ENCODE peak calls at places on chromosomes 4 and X, in seven cellular contexts. One of them, this sample, is unnamed.

GRCh38 chrX:69018416-69019072 is 146.7 kb downstream of the PJA1 start:
- DNase-seq in SK-N-SH: no peak
- DNase-seq in lower lobe of right lung: no peak
- DNase-seq in endothelial cell of umbilical vein: peak
- DNase-seq in upper lobe of left lung: no peak
- DNase-seq in SJSA1: no peak
- DNase-seq in AG04450: no peak
- DNase-seq in this sample: no peak

GRCh38 chr4:108058685-108059440 is 69.2 kb downstream of the HADH start:
- DNase-seq in SK-N-SH: no peak
- DNase-seq in lower lobe of right lung: no peak
- DNase-seq in endothelial cell of umbilical vein: no peak
- DNase-seq in upper lobe of left lung: peak
- DNase-seq in SJSA1: peak
- DNase-seq in AG04450: peak
- DNase-seq in this sample: peak

GRCh38 chr4:89152972-89153371 is 41.6 kb downstream of the TIGD2 start:
- DNase-seq in SK-N-SH: no peak
- DNase-seq in lower lobe of right lung: no peak
- DNase-seq in endothelial cell of umbilical vein: no peak
- DNase-seq in upper lobe of left lung: no peak
- DNase-seq in SJSA1: no peak
- DNase-seq in AG04450: no peak
- DNase-seq in this sample: no peak

GRCh38 chrX:10079155-10079711 is 77.5 kb upstream of the CLCN4 start:
- DNase-seq in SK-N-SH: no peak
- DNase-seq in lower lobe of right lung: peak
- DNase-seq in endothelial cell of umbilical vein: no peak
- DNase-seq in upper lobe of left lung: no peak
- DNase-seq in SJSA1: no peak
- DNase-seq in AG04450: no peak
- DNase-seq in this sample: no peak

GRCh38 chr4:180280076-180280475 is 1963.1 kb upstream of the TENM3 start:
- DNase-seq in SK-N-SH: no peak
- DNase-seq in lower lobe of right lung: no peak
- DNase-seq in endothelial cell of umbilical vein: no peak
- DNase-seq in upper lobe of left lung: no peak
- DNase-seq in SJSA1: no peak
- DNase-seq in AG04450: no peak
- DNase-seq in this sample: no peak

GRCh38 chr4:136306361-136306760 is 1225.9 kb downstream of the PCDH18 start:
- DNase-seq in SK-N-SH: peak
- DNase-seq in lower lobe of right lung: no peak
- DNase-seq in endothelial cell of umbilical vein: no peak
- DNase-seq in upper lobe of left lung: no peak
- DNase-seq in SJSA1: no peak
- DNase-seq in AG04450: no peak
- DNase-seq in this sample: no peak

GRCh38 chr4:86955888-86956451 is 21.2 kb downstream of the AFF1 start:
- DNase-seq in SK-N-SH: no peak
- DNase-seq in lower lobe of right lung: no peak
- DNase-seq in endothelial cell of umbilical vein: no peak
- DNase-seq in upper lobe of left lung: no peak
- DNase-seq in SJSA1: no peak
- DNase-seq in AG04450: no peak
- DNase-seq in this sample: no peak

GRCh38 chrX:71163010-71163409 is 18.4 kb downstream of the NLGN3 start:
- DNase-seq in SK-N-SH: no peak
- DNase-seq in lower lobe of right lung: no peak
- DNase-seq in endothelial cell of umbilical vein: no peak
- DNase-seq in upper lobe of left lung: no peak
- DNase-seq in SJSA1: no peak
- DNase-seq in AG04450: no peak
- DNase-seq in this sample: no peak

GRCh38 chrX:13754765-13755164 is 20.2 kb downstream of the OFD1 start:
- DNase-seq in SK-N-SH: no peak
- DNase-seq in lower lobe of right lung: no peak
- DNase-seq in endothelial cell of umbilical vein: no peak
- DNase-seq in upper lobe of left lung: no peak
- DNase-seq in SJSA1: no peak
- DNase-seq in AG04450: no peak
- DNase-seq in this sample: no peak

GRCh38 chrX:135688137-135688536 is 25.3 kb upstream of the CT45A1 start:
- DNase-seq in SK-N-SH: no peak
- DNase-seq in lower lobe of right lung: no peak
- DNase-seq in endothelial cell of umbilical vein: no peak
- DNase-seq in upper lobe of left lung: no peak
- DNase-seq in SJSA1: no peak
- DNase-seq in AG04450: no peak
- DNase-seq in this sample: no peak

GRCh38 chr4:121462660-121463261 is 81.9 kb upstream of the QRFPR start:
- DNase-seq in SK-N-SH: peak
- DNase-seq in lower lobe of right lung: no peak
- DNase-seq in endothelial cell of umbilical vein: peak
- DNase-seq in upper lobe of left lung: no peak
- DNase-seq in SJSA1: peak
- DNase-seq in AG04450: peak
- DNase-seq in this sample: peak

GRCh38 chr4:102341201-102341600 is 4.1 kb downstream of the SLC39A8 start:
- DNase-seq in SK-N-SH: no peak
- DNase-seq in lower lobe of right lung: no peak
- DNase-seq in endothelial cell of umbilical vein: peak
- DNase-seq in upper lobe of left lung: no peak
- DNase-seq in SJSA1: no peak
- DNase-seq in AG04450: no peak
- DNase-seq in this sample: peak

GRCh38 chr4:94639298-94639697 is 118.5 kb upstream of the BMPR1B start:
- DNase-seq in SK-N-SH: no peak
- DNase-seq in lower lobe of right lung: no peak
- DNase-seq in endothelial cell of umbilical vein: no peak
- DNase-seq in upper lobe of left lung: no peak
- DNase-seq in SJSA1: no peak
- DNase-seq in AG04450: no peak
- DNase-seq in this sample: no peak

GRCh38 chr4:116358633-116359222 is 726.6 kb downstream of the TRAM1L1 start:
- DNase-seq in SK-N-SH: peak
- DNase-seq in lower lobe of right lung: peak
- DNase-seq in endothelial cell of umbilical vein: peak
- DNase-seq in upper lobe of left lung: no peak
- DNase-seq in SJSA1: peak
- DNase-seq in AG04450: peak
- DNase-seq in this sample: peak

GRCh38 chr4:66404149-66404548 is 733.9 kb upstream of the EPHA5 start:
- DNase-seq in SK-N-SH: no peak
- DNase-seq in lower lobe of right lung: no peak
- DNase-seq in endothelial cell of umbilical vein: no peak
- DNase-seq in upper lobe of left lung: no peak
- DNase-seq in SJSA1: no peak
- DNase-seq in AG04450: no peak
- DNase-seq in this sample: peak

GRCh38 chr4:164952551-164952950 is 24.9 kb downstream of the TRIM61 start:
- DNase-seq in SK-N-SH: no peak
- DNase-seq in lower lobe of right lung: no peak
- DNase-seq in endothelial cell of umbilical vein: no peak
- DNase-seq in upper lobe of left lung: no peak
- DNase-seq in SJSA1: no peak
- DNase-seq in AG04450: no peak
- DNase-seq in this sample: no peak

GRCh38 chrX:116417968-116418367 is 18.4 kb upstream of the SLC6A14 start:
- DNase-seq in SK-N-SH: no peak
- DNase-seq in lower lobe of right lung: no peak
- DNase-seq in endothelial cell of umbilical vein: no peak
- DNase-seq in upper lobe of left lung: no peak
- DNase-seq in SJSA1: no peak
- DNase-seq in AG04450: no peak
- DNase-seq in this sample: no peak

GRCh38 chrX:21374163-21374993 is at the start of gene CNKSR2:
- DNase-seq in SK-N-SH: peak
- DNase-seq in lower lobe of right lung: peak
- DNase-seq in endothelial cell of umbilical vein: peak
- DNase-seq in upper lobe of left lung: peak
- DNase-seq in SJSA1: no peak
- DNase-seq in AG04450: no peak
- DNase-seq in this sample: no peak
- H3K27ac ChIP-seq in SK-N-SH: no peak
- H3K27ac ChIP-seq in lower lobe of right lung: peak
- H3K27ac ChIP-seq in endothelial cell of umbilical vein: no peak
- H3K27ac ChIP-seq in upper lobe of left lung: no peak
- H3K27ac ChIP-seq in SJSA1: no peak
- H3K27ac ChIP-seq in AG04450: no peak
- H3K27ac ChIP-seq in this sample: no peak

GRCh38 chr4:1968667-1969295 is 40.0 kb downstream of the NELFA start:
- DNase-seq in SK-N-SH: no peak
- DNase-seq in lower lobe of right lung: no peak
- DNase-seq in endothelial cell of umbilical vein: no peak
- DNase-seq in upper lobe of left lung: no peak
- DNase-seq in SJSA1: no peak
- DNase-seq in AG04450: no peak
- DNase-seq in this sample: no peak
- H3K27ac ChIP-seq in SK-N-SH: no peak
- H3K27ac ChIP-seq in lower lobe of right lung: no peak
- H3K27ac ChIP-seq in endothelial cell of umbilical vein: no peak
- H3K27ac ChIP-seq in upper lobe of left lung: no peak
- H3K27ac ChIP-seq in SJSA1: no peak
- H3K27ac ChIP-seq in AG04450: no peak
- H3K27ac ChIP-seq in this sample: no peak

GRCh38 chrX:120486786-120487185 is 17.7 kb upstream of the LAMP2 start:
- DNase-seq in SK-N-SH: no peak
- DNase-seq in lower lobe of right lung: no peak
- DNase-seq in endothelial cell of umbilical vein: peak
- DNase-seq in upper lobe of left lung: no peak
- DNase-seq in SJSA1: no peak
- DNase-seq in AG04450: no peak
- DNase-seq in this sample: no peak
- H3K27ac ChIP-seq in SK-N-SH: no peak
- H3K27ac ChIP-seq in lower lobe of right lung: no peak
- H3K27ac ChIP-seq in endothelial cell of umbilical vein: peak
- H3K27ac ChIP-seq in upper lobe of left lung: no peak
- H3K27ac ChIP-seq in SJSA1: no peak
- H3K27ac ChIP-seq in AG04450: no peak
- H3K27ac ChIP-seq in this sample: no peak

DNA sequence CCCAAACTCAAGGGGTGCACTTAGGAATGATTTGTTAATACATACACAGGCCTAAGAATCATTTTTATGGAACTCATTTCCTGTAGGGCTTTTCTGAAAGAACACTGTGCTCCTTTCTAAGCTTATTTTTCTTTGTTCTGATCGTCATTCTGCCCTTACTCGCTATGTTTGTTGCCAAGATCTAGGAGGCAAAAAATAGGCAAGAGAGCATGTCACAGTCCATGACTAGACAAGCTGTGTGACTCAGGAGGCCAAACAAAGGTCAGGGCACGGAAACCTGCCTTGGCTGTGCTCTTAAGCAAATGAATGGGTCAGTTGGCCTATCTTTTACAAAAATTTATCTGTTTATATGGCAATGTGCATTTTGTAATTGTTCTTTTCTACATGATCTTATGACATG is 42.5 kb upstream of the C1GALT1C1 start:
- DNase-seq in SK-N-SH: no peak
- DNase-seq in lower lobe of right lung: no peak
- DNase-seq in endothelial cell of umbilical vein: peak
- DNase-seq in upper lobe of left lung: no peak
- DNase-seq in SJSA1: peak
- DNase-seq in AG04450: no peak
- DNase-seq in this sample: peak
- H3K27ac ChIP-seq in SK-N-SH: no peak
- H3K27ac ChIP-seq in lower lobe of right lung: peak
- H3K27ac ChIP-seq in endothelial cell of umbilical vein: peak
- H3K27ac ChIP-seq in upper lobe of left lung: no peak
- H3K27ac ChIP-seq in SJSA1: no peak
- H3K27ac ChIP-seq in AG04450: no peak
- H3K27ac ChIP-seq in this sample: peak

GRCh38 chr4:153374471-153374870 is 30.0 kb downstream of the MND1 start:
- DNase-seq in SK-N-SH: no peak
- DNase-seq in lower lobe of right lung: no peak
- DNase-seq in endothelial cell of umbilical vein: no peak
- DNase-seq in upper lobe of left lung: no peak
- DNase-seq in SJSA1: no peak
- DNase-seq in AG04450: no peak
- DNase-seq in this sample: no peak

GRCh38 chr4:153367092-153367491 is 22.6 kb downstream of the MND1 start:
- DNase-seq in SK-N-SH: no peak
- DNase-seq in lower lobe of right lung: no peak
- DNase-seq in endothelial cell of umbilical vein: no peak
- DNase-seq in upper lobe of left lung: no peak
- DNase-seq in SJSA1: no peak
- DNase-seq in AG04450: no peak
- DNase-seq in this sample: no peak

GRCh38 chr4:153372967-153373562 is 28.6 kb downstream of the MND1 start:
- DNase-seq in SK-N-SH: no peak
- DNase-seq in lower lobe of right lung: no peak
- DNase-seq in endothelial cell of umbilical vein: no peak
- DNase-seq in upper lobe of left lung: no peak
- DNase-seq in SJSA1: no peak
- DNase-seq in AG04450: no peak
- DNase-seq in this sample: no peak

GRCh38 chr4:153375303-153375702 is 30.8 kb downstream of the MND1 start:
- DNase-seq in SK-N-SH: no peak
- DNase-seq in lower lobe of right lung: no peak
- DNase-seq in endothelial cell of umbilical vein: no peak
- DNase-seq in upper lobe of left lung: no peak
- DNase-seq in SJSA1: no peak
- DNase-seq in AG04450: no peak
- DNase-seq in this sample: no peak

GRCh38 chr4:153371835-153372234 is 27.3 kb downstream of the MND1 start:
- DNase-seq in SK-N-SH: no peak
- DNase-seq in lower lobe of right lung: no peak
- DNase-seq in endothelial cell of umbilical vein: no peak
- DNase-seq in upper lobe of left lung: no peak
- DNase-seq in SJSA1: no peak
- DNase-seq in AG04450: no peak
- DNase-seq in this sample: no peak
- H3K27ac ChIP-seq in SK-N-SH: no peak
- H3K27ac ChIP-seq in lower lobe of right lung: no peak
- H3K27ac ChIP-seq in endothelial cell of umbilical vein: no peak
- H3K27ac ChIP-seq in upper lobe of left lung: no peak
- H3K27ac ChIP-seq in SJSA1: no peak
- H3K27ac ChIP-seq in AG04450: no peak
- H3K27ac ChIP-seq in this sample: no peak